ENCODE peak calls at places on chromosomes 2 and 18, in eight cellular contexts. One of them, this sample, is unnamed.

GRCh38 chr2:84257871-84258270 is 201.2 kb downstream of the SUCLG1 start:
- DNase-seq in neural progenitor cell: peak
- DNase-seq in left lung: no peak
- DNase-seq in heart left ventricle: no peak
- DNase-seq in GM13976: no peak
- DNase-seq in GM12878: no peak
- DNase-seq in cardiac fibroblast: no peak
- DNase-seq in GM10248: no peak
- DNase-seq in this sample: no peak

GRCh38 chr2:199979398-199979797 is 24.0 kb downstream of the MAIP1 start:
- DNase-seq in left lung: no peak
- DNase-seq in GM10248: no peak
- DNase-seq in GM13976: no peak
- DNase-seq in cardiac fibroblast: no peak
- DNase-seq in GM12878: no peak
- DNase-seq in heart left ventricle: no peak
- DNase-seq in neural progenitor cell: no peak
- DNase-seq in this sample: no peak

GRCh38 chr2:8416836-8417832 is 264.7 kb upstream of the ID2 start:
- DNase-seq in heart left ventricle: no peak
- DNase-seq in neural progenitor cell: no peak
- DNase-seq in left lung: no peak
- DNase-seq in GM12878: no peak
- DNase-seq in GM13976: no peak
- DNase-seq in GM10248: no peak
- DNase-seq in cardiac fibroblast: no peak
- DNase-seq in this sample: no peak

GRCh38 chr2:29920130-29920577 is 1.2 kb downstream of the ALK start:
- DNase-seq in neural progenitor cell: peak
- DNase-seq in heart left ventricle: peak
- DNase-seq in cardiac fibroblast: peak
- DNase-seq in left lung: peak
- DNase-seq in GM13976: peak
- DNase-seq in GM10248: peak
- DNase-seq in GM12878: no peak
- DNase-seq in this sample: peak

GRCh38 chr2:217845251-217845650 is 157.5 kb downstream of the TNS1 start:
- DNase-seq in GM10248: no peak
- DNase-seq in cardiac fibroblast: no peak
- DNase-seq in GM12878: no peak
- DNase-seq in left lung: no peak
- DNase-seq in GM13976: no peak
- DNase-seq in heart left ventricle: no peak
- DNase-seq in neural progenitor cell: no peak
- DNase-seq in this sample: no peak

GRCh38 chr18:2891526-2892431 is 45.0 kb downstream of the EMILIN2 start:
- DNase-seq in left lung: no peak
- DNase-seq in cardiac fibroblast: no peak
- DNase-seq in GM10248: no peak
- DNase-seq in heart left ventricle: no peak
- DNase-seq in neural progenitor cell: no peak
- DNase-seq in GM12878: no peak
- DNase-seq in GM13976: no peak
- DNase-seq in this sample: no peak

GRCh38 chr18:3649559-3650426 is 199.8 kb downstream of the TGIF1 start:
- DNase-seq in GM13976: no peak
- DNase-seq in GM12878: no peak
- DNase-seq in neural progenitor cell: no peak
- DNase-seq in cardiac fibroblast: peak
- DNase-seq in GM10248: no peak
- DNase-seq in heart left ventricle: no peak
- DNase-seq in left lung: no peak
- DNase-seq in this sample: no peak

GRCh38 chr2:50431958-50432650 is 599.8 kb downstream of the NRXN1 start:
- DNase-seq in heart left ventricle: no peak
- DNase-seq in GM10248: no peak
- DNase-seq in cardiac fibroblast: no peak
- DNase-seq in neural progenitor cell: peak
- DNase-seq in GM12878: no peak
- DNase-seq in left lung: no peak
- DNase-seq in GM13976: no peak
- DNase-seq in this sample: no peak

GRCh38 chr2:237403024-237403882 is 10.7 kb downstream of the COL6A3 start:
- DNase-seq in GM13976: no peak
- DNase-seq in GM10248: no peak
- DNase-seq in neural progenitor cell: no peak
- DNase-seq in cardiac fibroblast: peak
- DNase-seq in heart left ventricle: no peak
- DNase-seq in GM12878: no peak
- DNase-seq in left lung: no peak
- DNase-seq in this sample: no peak

GRCh38 chr18:22254088-22254487 is 84.7 kb downstream of the GATA6 start:
- DNase-seq in heart left ventricle: no peak
- DNase-seq in GM13976: no peak
- DNase-seq in GM12878: no peak
- DNase-seq in neural progenitor cell: no peak
- DNase-seq in left lung: no peak
- DNase-seq in GM10248: no peak
- DNase-seq in cardiac fibroblast: no peak
- DNase-seq in this sample: no peak

GRCh38 chr2:227033471-227034148 is 130.4 kb downstream of the COL4A4 start:
- DNase-seq in neural progenitor cell: peak
- DNase-seq in heart left ventricle: no peak
- DNase-seq in GM10248: peak
- DNase-seq in cardiac fibroblast: peak
- DNase-seq in GM12878: no peak
- DNase-seq in GM13976: peak
- DNase-seq in left lung: peak
- DNase-seq in this sample: no peak
- TF ChIP-seq CTCF in neural progenitor cell: peak
- TF ChIP-seq CTCF in heart left ventricle: peak
- TF ChIP-seq CTCF in GM10248: peak
- TF ChIP-seq CTCF in cardiac fibroblast: peak
- TF ChIP-seq CTCF in GM12878: peak
- TF ChIP-seq CTCF in GM13976: peak
- TF ChIP-seq CTCF in left lung: no peak
- TF ChIP-seq CTCF in this sample: peak

GRCh38 chr18:51279367-51279984 is 82.0 kb upstream of the MEX3C start:
- DNase-seq in left lung: no peak
- DNase-seq in heart left ventricle: no peak
- DNase-seq in cardiac fibroblast: no peak
- DNase-seq in GM12878: peak
- DNase-seq in GM10248: peak
- DNase-seq in neural progenitor cell: no peak
- DNase-seq in GM13976: peak
- DNase-seq in this sample: no peak

GRCh38 chr18:51275712-51276473 is 78.4 kb upstream of the MEX3C start:
- DNase-seq in GM13976: no peak
- DNase-seq in left lung: no peak
- DNase-seq in cardiac fibroblast: peak
- DNase-seq in GM12878: no peak
- DNase-seq in GM10248: no peak
- DNase-seq in heart left ventricle: no peak
- DNase-seq in neural progenitor cell: no peak
- DNase-seq in this sample: no peak

GRCh38 chr18:51273435-51273834 is 76.0 kb upstream of the MEX3C start:
- DNase-seq in GM10248: no peak
- DNase-seq in left lung: no peak
- DNase-seq in GM12878: no peak
- DNase-seq in neural progenitor cell: no peak
- DNase-seq in heart left ventricle: no peak
- DNase-seq in cardiac fibroblast: no peak
- DNase-seq in GM13976: no peak
- DNase-seq in this sample: no peak

DNA sequence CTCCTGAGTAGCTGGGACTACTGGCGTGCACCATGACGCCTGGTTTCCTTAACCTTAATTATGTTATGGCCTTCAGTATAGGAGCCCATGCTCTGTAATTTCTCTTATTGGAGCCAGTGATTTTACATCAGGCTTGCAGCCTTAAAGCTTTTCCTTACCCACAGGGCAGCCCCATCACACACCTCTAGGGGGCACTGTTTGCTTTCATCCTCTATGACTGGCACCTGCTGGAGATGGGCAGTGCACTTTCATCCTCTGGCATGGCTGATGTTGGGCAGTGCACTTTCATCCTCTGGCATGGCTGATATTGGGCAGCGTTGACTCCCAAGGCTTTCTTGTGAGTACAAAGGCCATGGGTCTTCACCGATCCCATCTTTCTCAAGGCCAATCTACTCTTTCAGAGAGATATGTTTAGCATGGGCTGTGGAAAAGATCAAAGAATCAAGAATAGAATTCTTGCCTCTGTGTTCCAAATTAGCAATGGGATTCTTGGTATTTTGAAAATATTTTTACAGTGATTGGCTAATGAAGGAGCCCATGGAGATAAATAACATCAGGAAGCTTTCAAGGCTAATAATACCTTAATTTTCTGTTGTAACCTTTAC is 80.7 kb upstream of the MEX3C start:
- DNase-seq in GM12878: no peak
- DNase-seq in neural progenitor cell: peak
- DNase-seq in GM13976: no peak
- DNase-seq in cardiac fibroblast: peak
- DNase-seq in GM10248: no peak
- DNase-seq in left lung: no peak
- DNase-seq in heart left ventricle: no peak
- DNase-seq in this sample: no peak
- TF ChIP-seq CTCF in GM12878: peak
- TF ChIP-seq CTCF in neural progenitor cell: peak
- TF ChIP-seq CTCF in GM13976: no peak
- TF ChIP-seq CTCF in cardiac fibroblast: peak
- TF ChIP-seq CTCF in GM10248: peak
- TF ChIP-seq CTCF in left lung: peak
- TF ChIP-seq CTCF in heart left ventricle: peak
- TF ChIP-seq CTCF in this sample: peak

DNA sequence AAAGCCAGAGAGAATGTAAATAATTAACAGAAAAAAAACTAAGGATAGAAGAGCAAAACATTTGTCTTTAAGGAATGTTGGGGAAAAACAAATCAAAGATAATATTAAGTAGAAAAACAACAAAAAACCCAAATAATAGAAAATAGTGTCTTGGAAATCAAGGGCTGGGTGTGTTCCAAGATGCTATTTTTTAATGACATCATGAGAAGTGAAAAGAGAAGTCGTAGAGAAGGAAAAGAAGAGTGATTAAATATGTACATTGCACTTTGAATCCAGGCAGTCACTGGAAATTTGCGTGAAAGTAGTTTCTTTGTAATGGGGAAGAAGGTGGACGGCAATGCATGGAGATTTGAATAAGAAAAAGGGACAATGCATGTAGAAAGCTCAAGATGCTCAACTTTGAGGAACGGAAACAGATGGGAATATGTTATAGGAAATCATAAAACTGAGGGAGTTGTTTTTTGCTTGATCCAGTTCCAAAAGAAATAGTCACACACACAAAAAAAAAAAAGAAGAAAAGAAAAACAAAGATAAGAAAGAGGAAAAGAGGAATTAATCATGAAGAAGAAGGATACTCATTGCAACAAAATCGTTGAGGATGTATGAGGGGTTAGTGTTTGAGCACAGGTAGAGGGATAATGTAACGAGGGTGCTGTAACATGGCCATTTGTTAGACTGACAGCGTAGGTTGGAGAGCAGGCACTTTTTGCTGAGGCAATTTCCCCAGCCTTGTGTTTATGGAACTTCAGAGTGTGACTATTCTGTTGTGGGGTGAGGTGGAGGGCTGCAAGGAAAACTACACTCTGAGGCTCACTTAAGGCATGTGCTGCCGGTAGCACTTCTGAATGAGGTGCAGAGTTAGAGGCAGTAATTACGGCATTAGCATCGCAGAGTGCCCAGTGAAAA is 184.1 kb downstream of the CALCRL start:
- DNase-seq in cardiac fibroblast: no peak
- DNase-seq in heart left ventricle: no peak
- DNase-seq in left lung: no peak
- DNase-seq in GM13976: no peak
- DNase-seq in GM10248: no peak
- DNase-seq in neural progenitor cell: no peak
- DNase-seq in GM12878: no peak
- DNase-seq in this sample: no peak
- TF ChIP-seq CTCF in cardiac fibroblast: no peak
- TF ChIP-seq CTCF in heart left ventricle: no peak
- TF ChIP-seq CTCF in left lung: no peak
- TF ChIP-seq CTCF in GM13976: no peak
- TF ChIP-seq CTCF in GM10248: no peak
- TF ChIP-seq CTCF in neural progenitor cell: no peak
- TF ChIP-seq CTCF in GM12878: no peak
- TF ChIP-seq CTCF in this sample: no peak

GRCh38 chr2:158325782-158326335 is 130.7 kb downstream of the CCDC148 start:
- DNase-seq in GM13976: no peak
- DNase-seq in heart left ventricle: no peak
- DNase-seq in GM12878: no peak
- DNase-seq in cardiac fibroblast: no peak
- DNase-seq in neural progenitor cell: no peak
- DNase-seq in left lung: no peak
- DNase-seq in GM10248: no peak
- DNase-seq in this sample: no peak

GRCh38 chr2:158319269-158319668 is 137.3 kb downstream of the CCDC148 start:
- DNase-seq in neural progenitor cell: no peak
- DNase-seq in heart left ventricle: no peak
- DNase-seq in GM10248: no peak
- DNase-seq in cardiac fibroblast: no peak
- DNase-seq in left lung: no peak
- DNase-seq in GM13976: no peak
- DNase-seq in GM12878: no peak
- DNase-seq in this sample: no peak

GRCh38 chr2:158323381-158323780 is 133.2 kb downstream of the CCDC148 start:
- DNase-seq in GM12878: no peak
- DNase-seq in heart left ventricle: no peak
- DNase-seq in cardiac fibroblast: no peak
- DNase-seq in left lung: no peak
- DNase-seq in neural progenitor cell: no peak
- DNase-seq in GM10248: no peak
- DNase-seq in GM13976: no peak
- DNase-seq in this sample: no peak

GRCh38 chr2:158321264-158321663 is 135.3 kb downstream of the CCDC148 start:
- DNase-seq in GM13976: no peak
- DNase-seq in left lung: no peak
- DNase-seq in heart left ventricle: no peak
- DNase-seq in GM12878: no peak
- DNase-seq in neural progenitor cell: no peak
- DNase-seq in GM10248: no peak
- DNase-seq in cardiac fibroblast: peak
- DNase-seq in this sample: no peak

DNA sequence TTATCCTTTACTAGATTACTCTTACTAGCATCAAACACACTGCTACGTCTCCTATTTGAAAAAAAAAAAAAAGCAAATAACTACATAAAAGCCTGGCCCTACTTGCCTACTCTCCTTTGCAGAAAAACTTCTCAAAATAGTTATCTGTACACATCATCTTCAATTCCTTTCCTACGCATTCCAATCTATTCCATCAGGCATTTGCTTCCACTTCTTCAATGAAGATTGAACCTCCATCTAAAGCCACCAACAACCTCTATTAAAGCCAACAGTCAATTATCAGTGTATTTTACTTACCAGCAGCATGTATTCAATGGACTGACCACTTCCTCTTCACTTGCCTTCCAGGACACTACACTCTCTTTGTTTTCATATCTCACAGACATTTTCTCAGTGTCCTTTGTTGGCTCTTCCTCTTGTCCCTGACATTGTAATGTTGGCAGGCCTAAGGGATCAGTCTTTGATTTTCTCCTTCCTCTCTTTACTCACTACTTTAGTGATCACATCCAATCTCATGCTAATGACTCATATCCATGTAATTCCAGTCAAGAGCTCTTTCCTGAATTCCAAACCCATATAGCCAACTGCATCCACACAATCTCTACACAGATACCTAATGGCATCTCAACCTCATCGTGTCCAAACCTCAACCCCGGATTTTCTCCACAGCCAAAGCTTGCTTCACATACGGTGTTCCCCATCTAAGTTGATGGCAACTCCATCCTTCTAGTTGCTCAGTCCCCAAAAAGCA is 131.3 kb downstream of the CCDC148 start:
- DNase-seq in left lung: no peak
- DNase-seq in cardiac fibroblast: peak
- DNase-seq in GM12878: no peak
- DNase-seq in GM13976: no peak
- DNase-seq in GM10248: no peak
- DNase-seq in neural progenitor cell: no peak
- DNase-seq in heart left ventricle: no peak
- DNase-seq in this sample: no peak
- TF ChIP-seq CTCF in left lung: no peak
- TF ChIP-seq CTCF in cardiac fibroblast: no peak
- TF ChIP-seq CTCF in GM12878: no peak
- TF ChIP-seq CTCF in GM13976: no peak
- TF ChIP-seq CTCF in GM10248: no peak
- TF ChIP-seq CTCF in neural progenitor cell: no peak
- TF ChIP-seq CTCF in heart left ventricle: no peak
- TF ChIP-seq CTCF in this sample: no peak

This sample was measured in type B pancreatic cell.